ENCODE peak calls at places on chromosomes 2 and 18, in five cellular contexts. U is H1, Z is HepG2, M is K562, B is GM12878. J is an unnamed sample.

GRCh38 chr2:229445501-229446294 is 174.6 kb upstream of the PID1 start:
- DNase-seq in U (no peak), Z (no peak), M (no peak), B (no peak), J (no peak)

GRCh38 chr2:36762764-36763490 is 66.4 kb downstream of the VIT start:
- DNase-seq in U (no peak), Z (no peak), M (no peak), B (no peak), J (no peak)

GRCh38 chr2:112012556-112012955 is 42.5 kb upstream of the TMEM87B start:
- DNase-seq in U (no peak), Z (no peak), M (no peak), B (no peak), J (no peak)

GRCh38 chr2:207474871-207475485 is 54.8 kb upstream of the CREB1 start:
- DNase-seq in U (no peak), Z (peak), M (peak), B (no peak), J (peak)

GRCh38 chr2:96702098-96702785 is 37.6 kb downstream of the LMAN2L start:
- DNase-seq in U (no peak), Z (no peak), M (no peak), B (no peak), J (no peak)

GRCh38 chr2:239153806-239154591 is 246.8 kb downstream of the HDAC4 start:
- DNase-seq in U (no peak), Z (no peak), M (no peak), B (no peak), J (no peak)

GRCh38 chr2:217604527-217605279 is 398.1 kb downstream of the TNS1 start:
- DNase-seq in U (no peak), Z (no peak), M (no peak), B (no peak), J (no peak)

GRCh38 chr18:73668051-73668450 is 479.6 kb downstream of the FBXO15 start:
- DNase-seq in U (no peak), Z (no peak), M (no peak), B (no peak), J (no peak)

GRCh38 chr2:48356701-48357322 is 173.1 kb upstream of the STON1 start:
- DNase-seq in U (no peak), Z (no peak), M (peak), B (no peak), J (no peak)

GRCh38 chr2:36379710-36380448 is 24.3 kb downstream of the CRIM1 start:
- DNase-seq in U (no peak), Z (no peak), M (no peak), B (no peak), J (no peak)

GRCh38 chr2:47721296-47721695 is 61.6 kb upstream of the MSH6 start:
- DNase-seq in U (no peak), Z (no peak), M (no peak), B (no peak), J (no peak)

GRCh38 chr2:132691556-132691955 is 21.6 kb upstream of the LYPD1 start:
- DNase-seq in U (no peak), Z (no peak), M (no peak), B (no peak), J (no peak)

GRCh38 chr2:205273148-205273547 is 409.2 kb upstream of the NRP2 start:
- DNase-seq in U (no peak), Z (no peak), M (no peak), B (no peak), J (no peak)

GRCh38 chr2:168138911-168139310 is 108.5 kb downstream of the STK39 start:
- DNase-seq in U (no peak), Z (no peak), M (no peak), B (no peak), J (no peak)

GRCh38 chr2:232488721-232489300 is 1.2 kb upstream of the ECEL1 start:
- DNase-seq in U (no peak), Z (no peak), M (no peak), B (no peak), J (no peak)

GRCh38 chr2:34104601-34105000 is 505.5 kb upstream of the FAM98A start:
- DNase-seq in U (no peak), Z (no peak), M (no peak), B (no peak), J (no peak)

GRCh38 chr18:75309564-75309963 is 99.0 kb downstream of the TSHZ1 start:
- DNase-seq in U (no peak), Z (peak), M (no peak), B (no peak), J (no peak)

GRCh38 chr2:26772064-26773001 is 8.2 kb downstream of the SLC35F6 start:
- DNase-seq in U (no peak), Z (peak), M (peak), B (no peak), J (no peak)

GRCh38 chr2:130920417-130921030 is 83.8 kb downstream of the ARHGEF4 start:
- DNase-seq in U (peak), Z (peak), M (peak), B (peak), J (peak)

GRCh38 chr2:174336403-174337336 is 1.9 kb downstream of the SP9 start:
- DNase-seq in U (no peak), Z (peak), M (peak), B (no peak), J (peak)

GRCh38 chr2:106304612-106305184 is 110.6 kb upstream of the UXS1 start:
- DNase-seq in U (no peak), Z (peak), M (no peak), B (no peak), J (no peak)

GRCh38 chr2:118094503-118094902 is 6.2 kb downstream of the INSIG2 start:
- DNase-seq in U (no peak), Z (no peak), M (no peak), B (no peak), J (no peak)

GRCh38 chr2:42569116-42569711 is 782 bp downstream of the MTA3 start:
- DNase-seq in U (no peak), Z (peak), M (peak), B (no peak), J (peak)

GRCh38 chr2:60885683-60886082 is 4.3 kb downstream of the REL start:
- DNase-seq in U (no peak), Z (peak), M (no peak), B (no peak), J (peak)

GRCh38 chr18:24736686-24737085 is 276.2 kb downstream of the HRH4 start:
- DNase-seq in U (no peak), Z (no peak), M (no peak), B (no peak), J (no peak)

GRCh38 chr2:102065675-102066252 is 74.0 kb downstream of the IL1R2 start:
- DNase-seq in U (no peak), Z (peak), M (peak), B (no peak), J (peak)

DNA sequence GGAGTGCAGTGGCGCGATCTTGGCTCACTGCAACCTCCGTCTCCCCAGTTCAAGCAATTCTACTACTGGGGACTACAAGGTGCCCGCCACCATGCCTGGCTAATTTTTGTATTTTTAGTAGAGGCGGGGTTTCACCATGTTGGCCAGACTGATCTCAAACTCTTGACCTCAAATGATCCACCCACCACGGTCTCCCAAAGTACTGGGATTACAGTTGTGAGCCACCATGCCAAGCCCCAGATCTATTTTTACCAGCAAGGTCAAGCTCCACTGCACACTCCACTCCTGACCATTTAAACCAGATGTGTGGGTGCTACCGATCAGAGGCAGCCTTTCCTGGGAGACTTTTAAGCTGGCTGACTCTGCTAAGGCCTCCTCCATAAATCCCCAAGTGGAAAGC is 67.5 kb upstream of the CD226 start:
- DNase-seq in U (no peak), Z (no peak), M (no peak), B (no peak), J (no peak)
- TF ChIP-seq POLR2A in U (no peak), Z (no peak), M (no peak), B (no peak), J (no peak)

GRCh38 chr18:26480897-26481795 is 67.2 kb downstream of the KCTD1 start:
- DNase-seq in U (no peak), Z (peak), M (no peak), B (no peak), J (peak)
- TF ChIP-seq CHD2 in U (no peak), Z (no peak), M (no peak), B (no peak), J (no peak)

GRCh38 chr2:226792155-226792871 is 7.3 kb downstream of the IRS1 start:
- DNase-seq in U (no peak), Z (no peak), M (no peak), B (no peak), J (no peak)

GRCh38 chr2:226790436-226790835 is 9.2 kb downstream of the IRS1 start:
- DNase-seq in U (no peak), Z (no peak), M (no peak), B (no peak), J (no peak)

GRCh38 chr2:226791056-226791486 is 8.5 kb downstream of the IRS1 start:
- DNase-seq in U (no peak), Z (no peak), M (no peak), B (peak), J (no peak)

GRCh38 chr2:226790006-226790405 is 9.6 kb downstream of the IRS1 start:
- DNase-seq in U (no peak), Z (no peak), M (no peak), B (no peak), J (no peak)

GRCh38 chr2:226791487-226792081 is 8.0 kb downstream of the IRS1 start:
- DNase-seq in U (no peak), Z (no peak), M (peak), B (peak), J (peak)
- TF ChIP-seq EP300 in U (peak), Z (no peak), M (no peak), B (no peak), J (no peak)

GRCh38 chr2:33051586-33052385 is 105.0 kb downstream of the LTBP1 start:
- DNase-seq in U (no peak), Z (peak), M (no peak), B (no peak), J (peak)
- TF ChIP-seq POLR2A in U (no peak), Z (no peak), M (no peak), B (no peak), J (no peak)

GRCh38 chr2:180759631-180760030 is 220.8 kb upstream of the UBE2E3 start:
- DNase-seq in U (no peak), Z (no peak), M (no peak), B (no peak), J (no peak)

GRCh38 chr2:180753809-180754761 is 226.3 kb upstream of the UBE2E3 start:
- DNase-seq in U (no peak), Z (no peak), M (no peak), B (no peak), J (no peak)
- TF ChIP-seq CHD2 in U (no peak), Z (no peak), M (no peak), B (no peak), J (no peak)

GRCh38 chr2:219433666-219434467 is 776 bp upstream of the SPEG start:
- DNase-seq in U (peak), Z (peak), M (peak), B (no peak), J (no peak)
- TF ChIP-seq EP300 in U (peak), Z (no peak), M (no peak), B (no peak), J (no peak)

GRCh38 chr2:164609790-164610189 is 11.5 kb downstream of the GRB14 start:
- DNase-seq in U (no peak), Z (no peak), M (no peak), B (no peak), J (no peak)
- TF ChIP-seq POLR2A in U (no peak), Z (no peak), M (no peak), B (no peak), J (no peak)

GRCh38 chr2:45881970-45882581 is 230.6 kb downstream of the PRKCE start:
- DNase-seq in U (no peak), Z (no peak), M (no peak), B (no peak), J (no peak)

GRCh38 chr2:45883601-45884000 is 232.1 kb downstream of the PRKCE start:
- DNase-seq in U (no peak), Z (no peak), M (no peak), B (no peak), J (no peak)

GRCh38 chr2:45885111-45885685 is 233.7 kb downstream of the PRKCE start:
- DNase-seq in U (no peak), Z (no peak), M (no peak), B (no peak), J (no peak)

GRCh38 chr2:45884126-45884525 is 232.7 kb downstream of the PRKCE start:
- DNase-seq in U (no peak), Z (no peak), M (no peak), B (no peak), J (no peak)

GRCh38 chr2:45882707-45883106 is 231.2 kb downstream of the PRKCE start:
- DNase-seq in U (no peak), Z (no peak), M (no peak), B (no peak), J (no peak)
- TF ChIP-seq CHD2 in U (no peak), Z (no peak), M (no peak), B (no peak), J (no peak)

J was measured in A549.